ENCODE peak calls at places on chromosomes 3 and 15, in ten cellular contexts. Z is endothelial cell; B is NCI-H2081; J is SK-N-SH; T is activated CD4-positive, alpha-beta T cell treated with anti-CD3 and anti-CD28 coated beads for 48 hours; N is erythroblast; C is fibroblast of lung; U is coronary artery; W is GM03348; R is activated naive CD8-positive, alpha-beta T cell treated with anti-CD3 and anti-CD28 coated beads for 36 hours. V is an unnamed sample.

GRCh38 chr3:175020101-175020500 is 161.0 kb downstream of the NAALADL2 start:
- DNase-seq in Z (no peak), B (no peak), J (no peak), T (no peak), N (no peak), C (no peak), U (no peak), W (no peak), R (no peak), V (peak; percentile 11)

GRCh38 chr15:101434032-101434920 is 55.2 kb downstream of the PCSK6 start:
- DNase-seq in Z (no peak), B (no peak), J (no peak), T (no peak), N (no peak), C (no peak), U (peak; percentile 62), W (no peak), R (no peak), V (no peak)

GRCh38 chr15:60000824-60001641 is 3.1 kb upstream of the FOXB1 start:
- DNase-seq in Z (no peak), B (no peak), J (peak; percentile 8), T (no peak), N (no peak), C (peak; percentile 19), U (no peak), W (no peak), R (no peak), V (no peak)

GRCh38 chr3:124258057-124258500 is 266.2 kb upstream of the ROPN1 start:
- DNase-seq in Z (no peak), B (no peak), J (peak; percentile 65), T (no peak), N (no peak), C (peak; percentile 48), U (no peak), W (peak; percentile 29), R (no peak), V (peak; percentile 83)

GRCh38 chr3:119529883-119530282 is 29.5 kb downstream of the CD80 start:
- DNase-seq in Z (no peak), B (no peak), J (no peak), T (no peak), N (no peak), C (peak; percentile 37), U (no peak), W (peak; percentile 79), R (no peak), V (no peak)

GRCh38 chr3:134064081-134064480 is 34.4 kb upstream of the SLCO2A1 start:
- DNase-seq in Z (no peak), B (no peak), J (no peak), T (no peak), N (no peak), C (no peak), U (peak; percentile 57), W (no peak), R (no peak), V (no peak)

GRCh38 chr15:32704343-32705076 is 13.3 kb upstream of the GREM1 start:
- DNase-seq in Z (no peak), B (no peak), J (no peak), T (no peak), N (no peak), C (peak; percentile 58), U (no peak), W (peak; percentile 59), R (no peak), V (peak; percentile 76)

GRCh38 chr3:124699686-124700396 is 30.4 kb upstream of the UMPS start:
- DNase-seq in Z (no peak), B (no peak), J (no peak), T (no peak), N (no peak), C (no peak), U (no peak), W (no peak), R (no peak), V (peak; percentile 29)

GRCh38 chr3:158261371-158261991 is 151.6 kb downstream of the RSRC1 start:
- DNase-seq in Z (no peak), B (no peak), J (no peak), T (no peak), N (peak; percentile 20), C (no peak), U (no peak), W (no peak), R (no peak), V (no peak)

V was measured in M059J.